ENCODE peak calls at places on chromosomes 2 and 18, in nine cellular contexts. One of them, this sample, is unnamed.

GRCh38 chr2:64273524-64274398 is 129.5 kb upstream of the PELI1 start:
- DNase-seq in activated T-cell treated with anti-CD3 and anti-CD28 coated beads for 1 hour: no peak
- DNase-seq in activated T-helper 1 cell treated with anti-CD3 and anti-CD28 coated beads, Interleukin-12 subunit alpha, Interleukin-12 subunit beta, Interleukin-2, Interleukin-4 antibody, amounts not matched to agents 30 ng/mL and 10 ng/mL and 1 ng/mL, durations not matched to agents 14 hours and 24 hours and 36 hours: no peak
- DNase-seq in MV-4-11: peak; percentile 80
- DNase-seq in HCEC 1CT: peak; percentile 90
- DNase-seq in anterior cingulate cortex: no peak
- DNase-seq in testis: peak; percentile 59
- DNase-seq in neuronal stem cell: no peak
- DNase-seq in stimulated activated naive CD8-positive, alpha-beta T cell treated with anti-CD3 and anti-CD28 coated beads, Interleukin-15, Interleukin-2, amounts not matched to agents 100 U/mL and 50 U/mL, for 24 hours: no peak
- DNase-seq in this sample: peak; percentile 92

GRCh38 chr18:5584751-5585417 is 41.1 kb upstream of the EPB41L3 start:
- DNase-seq in activated T-cell treated with anti-CD3 and anti-CD28 coated beads for 1 hour: no peak
- DNase-seq in activated T-helper 1 cell treated with anti-CD3 and anti-CD28 coated beads, Interleukin-12 subunit alpha, Interleukin-12 subunit beta, Interleukin-2, Interleukin-4 antibody, amounts not matched to agents 30 ng/mL and 10 ng/mL and 1 ng/mL, durations not matched to agents 14 hours and 24 hours and 36 hours: no peak
- DNase-seq in MV-4-11: no peak
- DNase-seq in HCEC 1CT: no peak
- DNase-seq in anterior cingulate cortex: no peak
- DNase-seq in testis: no peak
- DNase-seq in neuronal stem cell: no peak
- DNase-seq in stimulated activated naive CD8-positive, alpha-beta T cell treated with anti-CD3 and anti-CD28 coated beads, Interleukin-15, Interleukin-2, amounts not matched to agents 100 U/mL and 50 U/mL, for 24 hours: no peak
- DNase-seq in this sample: no peak

GRCh38 chr2:236550701-236551465 is 18.7 kb upstream of the ACKR3 start:
- DNase-seq in activated T-cell treated with anti-CD3 and anti-CD28 coated beads for 1 hour: no peak
- DNase-seq in activated T-helper 1 cell treated with anti-CD3 and anti-CD28 coated beads, Interleukin-12 subunit alpha, Interleukin-12 subunit beta, Interleukin-2, Interleukin-4 antibody, amounts not matched to agents 30 ng/mL and 10 ng/mL and 1 ng/mL, durations not matched to agents 14 hours and 24 hours and 36 hours: no peak
- DNase-seq in MV-4-11: no peak
- DNase-seq in HCEC 1CT: no peak
- DNase-seq in anterior cingulate cortex: no peak
- DNase-seq in testis: no peak
- DNase-seq in neuronal stem cell: no peak
- DNase-seq in stimulated activated naive CD8-positive, alpha-beta T cell treated with anti-CD3 and anti-CD28 coated beads, Interleukin-15, Interleukin-2, amounts not matched to agents 100 U/mL and 50 U/mL, for 24 hours: peak; percentile 24
- DNase-seq in this sample: no peak

GRCh38 chr2:171320208-171320621 is 113.6 kb downstream of the METTL8 start:
- DNase-seq in activated T-cell treated with anti-CD3 and anti-CD28 coated beads for 1 hour: no peak
- DNase-seq in activated T-helper 1 cell treated with anti-CD3 and anti-CD28 coated beads, Interleukin-12 subunit alpha, Interleukin-12 subunit beta, Interleukin-2, Interleukin-4 antibody, amounts not matched to agents 30 ng/mL and 10 ng/mL and 1 ng/mL, durations not matched to agents 14 hours and 24 hours and 36 hours: no peak
- DNase-seq in MV-4-11: no peak
- DNase-seq in HCEC 1CT: no peak
- DNase-seq in anterior cingulate cortex: no peak
- DNase-seq in testis: no peak
- DNase-seq in neuronal stem cell: no peak
- DNase-seq in stimulated activated naive CD8-positive, alpha-beta T cell treated with anti-CD3 and anti-CD28 coated beads, Interleukin-15, Interleukin-2, amounts not matched to agents 100 U/mL and 50 U/mL, for 24 hours: no peak
- DNase-seq in this sample: no peak

GRCh38 chr18:31492671-31493070 is 5.3 kb upstream of the DSG2 start:
- DNase-seq in activated T-cell treated with anti-CD3 and anti-CD28 coated beads for 1 hour: no peak
- DNase-seq in activated T-helper 1 cell treated with anti-CD3 and anti-CD28 coated beads, Interleukin-12 subunit alpha, Interleukin-12 subunit beta, Interleukin-2, Interleukin-4 antibody, amounts not matched to agents 30 ng/mL and 10 ng/mL and 1 ng/mL, durations not matched to agents 14 hours and 24 hours and 36 hours: no peak
- DNase-seq in MV-4-11: no peak
- DNase-seq in HCEC 1CT: no peak
- DNase-seq in anterior cingulate cortex: no peak
- DNase-seq in testis: no peak
- DNase-seq in neuronal stem cell: no peak
- DNase-seq in stimulated activated naive CD8-positive, alpha-beta T cell treated with anti-CD3 and anti-CD28 coated beads, Interleukin-15, Interleukin-2, amounts not matched to agents 100 U/mL and 50 U/mL, for 24 hours: no peak
- DNase-seq in this sample: no peak

GRCh38 chr2:156903335-156903734 is 354.2 kb upstream of the GALNT5 start:
- DNase-seq in activated T-cell treated with anti-CD3 and anti-CD28 coated beads for 1 hour: no peak
- DNase-seq in activated T-helper 1 cell treated with anti-CD3 and anti-CD28 coated beads, Interleukin-12 subunit alpha, Interleukin-12 subunit beta, Interleukin-2, Interleukin-4 antibody, amounts not matched to agents 30 ng/mL and 10 ng/mL and 1 ng/mL, durations not matched to agents 14 hours and 24 hours and 36 hours: no peak
- DNase-seq in MV-4-11: no peak
- DNase-seq in HCEC 1CT: peak; percentile 5
- DNase-seq in anterior cingulate cortex: no peak
- DNase-seq in testis: no peak
- DNase-seq in neuronal stem cell: no peak
- DNase-seq in stimulated activated naive CD8-positive, alpha-beta T cell treated with anti-CD3 and anti-CD28 coated beads, Interleukin-15, Interleukin-2, amounts not matched to agents 100 U/mL and 50 U/mL, for 24 hours: no peak
- DNase-seq in this sample: no peak

GRCh38 chr18:10304853-10305252 is 149.6 kb upstream of the APCDD1 start:
- DNase-seq in activated T-cell treated with anti-CD3 and anti-CD28 coated beads for 1 hour: no peak
- DNase-seq in activated T-helper 1 cell treated with anti-CD3 and anti-CD28 coated beads, Interleukin-12 subunit alpha, Interleukin-12 subunit beta, Interleukin-2, Interleukin-4 antibody, amounts not matched to agents 30 ng/mL and 10 ng/mL and 1 ng/mL, durations not matched to agents 14 hours and 24 hours and 36 hours: no peak
- DNase-seq in MV-4-11: peak; percentile 87
- DNase-seq in HCEC 1CT: peak; percentile 76
- DNase-seq in anterior cingulate cortex: no peak
- DNase-seq in testis: no peak
- DNase-seq in neuronal stem cell: no peak
- DNase-seq in stimulated activated naive CD8-positive, alpha-beta T cell treated with anti-CD3 and anti-CD28 coated beads, Interleukin-15, Interleukin-2, amounts not matched to agents 100 U/mL and 50 U/mL, for 24 hours: no peak
- DNase-seq in this sample: no peak

GRCh38 chr2:70123051-70123828 is 36.0 kb downstream of the PCBP1 start:
- DNase-seq in activated T-cell treated with anti-CD3 and anti-CD28 coated beads for 1 hour: no peak
- DNase-seq in activated T-helper 1 cell treated with anti-CD3 and anti-CD28 coated beads, Interleukin-12 subunit alpha, Interleukin-12 subunit beta, Interleukin-2, Interleukin-4 antibody, amounts not matched to agents 30 ng/mL and 10 ng/mL and 1 ng/mL, durations not matched to agents 14 hours and 24 hours and 36 hours: no peak
- DNase-seq in MV-4-11: no peak
- DNase-seq in HCEC 1CT: peak; percentile 38
- DNase-seq in anterior cingulate cortex: no peak
- DNase-seq in testis: peak; percentile 77
- DNase-seq in neuronal stem cell: peak; percentile 64
- DNase-seq in stimulated activated naive CD8-positive, alpha-beta T cell treated with anti-CD3 and anti-CD28 coated beads, Interleukin-15, Interleukin-2, amounts not matched to agents 100 U/mL and 50 U/mL, for 24 hours: no peak
- DNase-seq in this sample: peak; percentile 94

GRCh38 chr2:200034816-200035215 is 79.4 kb downstream of the MAIP1 start:
- DNase-seq in activated T-cell treated with anti-CD3 and anti-CD28 coated beads for 1 hour: no peak
- DNase-seq in activated T-helper 1 cell treated with anti-CD3 and anti-CD28 coated beads, Interleukin-12 subunit alpha, Interleukin-12 subunit beta, Interleukin-2, Interleukin-4 antibody, amounts not matched to agents 30 ng/mL and 10 ng/mL and 1 ng/mL, durations not matched to agents 14 hours and 24 hours and 36 hours: no peak
- DNase-seq in MV-4-11: no peak
- DNase-seq in HCEC 1CT: no peak
- DNase-seq in anterior cingulate cortex: no peak
- DNase-seq in testis: no peak
- DNase-seq in neuronal stem cell: no peak
- DNase-seq in stimulated activated naive CD8-positive, alpha-beta T cell treated with anti-CD3 and anti-CD28 coated beads, Interleukin-15, Interleukin-2, amounts not matched to agents 100 U/mL and 50 U/mL, for 24 hours: no peak
- DNase-seq in this sample: no peak

GRCh38 chr18:33579147-33579867 is 1.3 kb downstream of the ASXL3 start:
- DNase-seq in activated T-cell treated with anti-CD3 and anti-CD28 coated beads for 1 hour: no peak
- DNase-seq in activated T-helper 1 cell treated with anti-CD3 and anti-CD28 coated beads, Interleukin-12 subunit alpha, Interleukin-12 subunit beta, Interleukin-2, Interleukin-4 antibody, amounts not matched to agents 30 ng/mL and 10 ng/mL and 1 ng/mL, durations not matched to agents 14 hours and 24 hours and 36 hours: no peak
- DNase-seq in MV-4-11: no peak
- DNase-seq in HCEC 1CT: no peak
- DNase-seq in anterior cingulate cortex: no peak
- DNase-seq in testis: no peak
- DNase-seq in neuronal stem cell: peak; percentile 27
- DNase-seq in stimulated activated naive CD8-positive, alpha-beta T cell treated with anti-CD3 and anti-CD28 coated beads, Interleukin-15, Interleukin-2, amounts not matched to agents 100 U/mL and 50 U/mL, for 24 hours: no peak
- DNase-seq in this sample: no peak

GRCh38 chr2:70984576-70985282 is 6.3 kb downstream of the ANKRD53 start:
- DNase-seq in activated T-cell treated with anti-CD3 and anti-CD28 coated beads for 1 hour: peak; percentile 77
- DNase-seq in activated T-helper 1 cell treated with anti-CD3 and anti-CD28 coated beads, Interleukin-12 subunit alpha, Interleukin-12 subunit beta, Interleukin-2, Interleukin-4 antibody, amounts not matched to agents 30 ng/mL and 10 ng/mL and 1 ng/mL, durations not matched to agents 14 hours and 24 hours and 36 hours: peak; percentile 73
- DNase-seq in MV-4-11: peak; percentile 38
- DNase-seq in HCEC 1CT: peak; percentile 5
- DNase-seq in anterior cingulate cortex: no peak
- DNase-seq in testis: peak; percentile 42
- DNase-seq in neuronal stem cell: no peak
- DNase-seq in stimulated activated naive CD8-positive, alpha-beta T cell treated with anti-CD3 and anti-CD28 coated beads, Interleukin-15, Interleukin-2, amounts not matched to agents 100 U/mL and 50 U/mL, for 24 hours: peak; percentile 88
- DNase-seq in this sample: peak; percentile 76

GRCh38 chr2:28544405-28544914 is 48.6 kb downstream of the PLB1 start:
- DNase-seq in activated T-cell treated with anti-CD3 and anti-CD28 coated beads for 1 hour: no peak
- DNase-seq in activated T-helper 1 cell treated with anti-CD3 and anti-CD28 coated beads, Interleukin-12 subunit alpha, Interleukin-12 subunit beta, Interleukin-2, Interleukin-4 antibody, amounts not matched to agents 30 ng/mL and 10 ng/mL and 1 ng/mL, durations not matched to agents 14 hours and 24 hours and 36 hours: no peak
- DNase-seq in MV-4-11: no peak
- DNase-seq in HCEC 1CT: no peak
- DNase-seq in anterior cingulate cortex: no peak
- DNase-seq in testis: peak; percentile 54
- DNase-seq in neuronal stem cell: peak; percentile 85
- DNase-seq in stimulated activated naive CD8-positive, alpha-beta T cell treated with anti-CD3 and anti-CD28 coated beads, Interleukin-15, Interleukin-2, amounts not matched to agents 100 U/mL and 50 U/mL, for 24 hours: no peak
- DNase-seq in this sample: peak; percentile 96

GRCh38 chr18:22915337-22915736 is 17.8 kb upstream of the RBBP8 start:
- DNase-seq in activated T-cell treated with anti-CD3 and anti-CD28 coated beads for 1 hour: no peak
- DNase-seq in activated T-helper 1 cell treated with anti-CD3 and anti-CD28 coated beads, Interleukin-12 subunit alpha, Interleukin-12 subunit beta, Interleukin-2, Interleukin-4 antibody, amounts not matched to agents 30 ng/mL and 10 ng/mL and 1 ng/mL, durations not matched to agents 14 hours and 24 hours and 36 hours: no peak
- DNase-seq in MV-4-11: no peak
- DNase-seq in HCEC 1CT: no peak
- DNase-seq in anterior cingulate cortex: no peak
- DNase-seq in testis: no peak
- DNase-seq in neuronal stem cell: no peak
- DNase-seq in stimulated activated naive CD8-positive, alpha-beta T cell treated with anti-CD3 and anti-CD28 coated beads, Interleukin-15, Interleukin-2, amounts not matched to agents 100 U/mL and 50 U/mL, for 24 hours: no peak
- DNase-seq in this sample: no peak

GRCh38 chr18:69978743-69979715 is 31.4 kb upstream of the CD226 start:
- DNase-seq in activated T-cell treated with anti-CD3 and anti-CD28 coated beads for 1 hour: no peak
- DNase-seq in activated T-helper 1 cell treated with anti-CD3 and anti-CD28 coated beads, Interleukin-12 subunit alpha, Interleukin-12 subunit beta, Interleukin-2, Interleukin-4 antibody, amounts not matched to agents 30 ng/mL and 10 ng/mL and 1 ng/mL, durations not matched to agents 14 hours and 24 hours and 36 hours: no peak
- DNase-seq in MV-4-11: peak; percentile 71
- DNase-seq in HCEC 1CT: no peak
- DNase-seq in anterior cingulate cortex: no peak
- DNase-seq in testis: no peak
- DNase-seq in neuronal stem cell: no peak
- DNase-seq in stimulated activated naive CD8-positive, alpha-beta T cell treated with anti-CD3 and anti-CD28 coated beads, Interleukin-15, Interleukin-2, amounts not matched to agents 100 U/mL and 50 U/mL, for 24 hours: no peak
- DNase-seq in this sample: no peak

GRCh38 chr2:239721991-239722759 is 303.0 kb downstream of the NDUFA10 start:
- DNase-seq in activated T-cell treated with anti-CD3 and anti-CD28 coated beads for 1 hour: no peak
- DNase-seq in activated T-helper 1 cell treated with anti-CD3 and anti-CD28 coated beads, Interleukin-12 subunit alpha, Interleukin-12 subunit beta, Interleukin-2, Interleukin-4 antibody, amounts not matched to agents 30 ng/mL and 10 ng/mL and 1 ng/mL, durations not matched to agents 14 hours and 24 hours and 36 hours: no peak
- DNase-seq in MV-4-11: no peak
- DNase-seq in HCEC 1CT: no peak
- DNase-seq in anterior cingulate cortex: no peak
- DNase-seq in testis: no peak
- DNase-seq in neuronal stem cell: no peak
- DNase-seq in stimulated activated naive CD8-positive, alpha-beta T cell treated with anti-CD3 and anti-CD28 coated beads, Interleukin-15, Interleukin-2, amounts not matched to agents 100 U/mL and 50 U/mL, for 24 hours: no peak
- DNase-seq in this sample: peak; percentile 46

GRCh38 chr18:74990563-74991081 is 218.3 kb downstream of the PTGR3 start:
- DNase-seq in activated T-cell treated with anti-CD3 and anti-CD28 coated beads for 1 hour: no peak
- DNase-seq in activated T-helper 1 cell treated with anti-CD3 and anti-CD28 coated beads, Interleukin-12 subunit alpha, Interleukin-12 subunit beta, Interleukin-2, Interleukin-4 antibody, amounts not matched to agents 30 ng/mL and 10 ng/mL and 1 ng/mL, durations not matched to agents 14 hours and 24 hours and 36 hours: no peak
- DNase-seq in MV-4-11: peak; percentile 81
- DNase-seq in HCEC 1CT: no peak
- DNase-seq in anterior cingulate cortex: no peak
- DNase-seq in testis: no peak
- DNase-seq in neuronal stem cell: no peak
- DNase-seq in stimulated activated naive CD8-positive, alpha-beta T cell treated with anti-CD3 and anti-CD28 coated beads, Interleukin-15, Interleukin-2, amounts not matched to agents 100 U/mL and 50 U/mL, for 24 hours: no peak
- DNase-seq in this sample: no peak

GRCh38 chr18:79867666-79868065 is 69.9 kb downstream of the KCNG2 start:
- DNase-seq in activated T-cell treated with anti-CD3 and anti-CD28 coated beads for 1 hour: no peak
- DNase-seq in activated T-helper 1 cell treated with anti-CD3 and anti-CD28 coated beads, Interleukin-12 subunit alpha, Interleukin-12 subunit beta, Interleukin-2, Interleukin-4 antibody, amounts not matched to agents 30 ng/mL and 10 ng/mL and 1 ng/mL, durations not matched to agents 14 hours and 24 hours and 36 hours: no peak
- DNase-seq in MV-4-11: no peak
- DNase-seq in HCEC 1CT: no peak
- DNase-seq in anterior cingulate cortex: no peak
- DNase-seq in testis: peak; percentile 11
- DNase-seq in neuronal stem cell: no peak
- DNase-seq in stimulated activated naive CD8-positive, alpha-beta T cell treated with anti-CD3 and anti-CD28 coated beads, Interleukin-15, Interleukin-2, amounts not matched to agents 100 U/mL and 50 U/mL, for 24 hours: no peak
- DNase-seq in this sample: peak; percentile 43

GRCh38 chr2:72694715-72695496 is 130.9 kb downstream of the EXOC6B start:
- DNase-seq in activated T-cell treated with anti-CD3 and anti-CD28 coated beads for 1 hour: no peak
- DNase-seq in activated T-helper 1 cell treated with anti-CD3 and anti-CD28 coated beads, Interleukin-12 subunit alpha, Interleukin-12 subunit beta, Interleukin-2, Interleukin-4 antibody, amounts not matched to agents 30 ng/mL and 10 ng/mL and 1 ng/mL, durations not matched to agents 14 hours and 24 hours and 36 hours: no peak
- DNase-seq in MV-4-11: no peak
- DNase-seq in HCEC 1CT: peak; percentile 17
- DNase-seq in anterior cingulate cortex: no peak
- DNase-seq in testis: peak; percentile 30
- DNase-seq in neuronal stem cell: no peak
- DNase-seq in stimulated activated naive CD8-positive, alpha-beta T cell treated with anti-CD3 and anti-CD28 coated beads, Interleukin-15, Interleukin-2, amounts not matched to agents 100 U/mL and 50 U/mL, for 24 hours: no peak
- DNase-seq in this sample: peak; percentile 57

GRCh38 chr2:223217373-223217772 is 165.4 kb downstream of the KCNE4 start:
- DNase-seq in activated T-cell treated with anti-CD3 and anti-CD28 coated beads for 1 hour: no peak
- DNase-seq in activated T-helper 1 cell treated with anti-CD3 and anti-CD28 coated beads, Interleukin-12 subunit alpha, Interleukin-12 subunit beta, Interleukin-2, Interleukin-4 antibody, amounts not matched to agents 30 ng/mL and 10 ng/mL and 1 ng/mL, durations not matched to agents 14 hours and 24 hours and 36 hours: no peak
- DNase-seq in MV-4-11: no peak
- DNase-seq in HCEC 1CT: no peak
- DNase-seq in anterior cingulate cortex: no peak
- DNase-seq in testis: no peak
- DNase-seq in neuronal stem cell: no peak
- DNase-seq in stimulated activated naive CD8-positive, alpha-beta T cell treated with anti-CD3 and anti-CD28 coated beads, Interleukin-15, Interleukin-2, amounts not matched to agents 100 U/mL and 50 U/mL, for 24 hours: no peak
- DNase-seq in this sample: no peak

GRCh38 chr2:280655-281110 is 7.2 kb downstream of the ALKAL2 start:
- DNase-seq in activated T-cell treated with anti-CD3 and anti-CD28 coated beads for 1 hour: no peak
- DNase-seq in activated T-helper 1 cell treated with anti-CD3 and anti-CD28 coated beads, Interleukin-12 subunit alpha, Interleukin-12 subunit beta, Interleukin-2, Interleukin-4 antibody, amounts not matched to agents 30 ng/mL and 10 ng/mL and 1 ng/mL, durations not matched to agents 14 hours and 24 hours and 36 hours: no peak
- DNase-seq in MV-4-11: no peak
- DNase-seq in HCEC 1CT: no peak
- DNase-seq in anterior cingulate cortex: no peak
- DNase-seq in testis: no peak
- DNase-seq in neuronal stem cell: no peak
- DNase-seq in stimulated activated naive CD8-positive, alpha-beta T cell treated with anti-CD3 and anti-CD28 coated beads, Interleukin-15, Interleukin-2, amounts not matched to agents 100 U/mL and 50 U/mL, for 24 hours: no peak
- DNase-seq in this sample: no peak

GRCh38 chr2:164992818-164993217 is 37.5 kb upstream of the SLC38A11 start:
- DNase-seq in activated T-cell treated with anti-CD3 and anti-CD28 coated beads for 1 hour: peak; percentile 17
- DNase-seq in activated T-helper 1 cell treated with anti-CD3 and anti-CD28 coated beads, Interleukin-12 subunit alpha, Interleukin-12 subunit beta, Interleukin-2, Interleukin-4 antibody, amounts not matched to agents 30 ng/mL and 10 ng/mL and 1 ng/mL, durations not matched to agents 14 hours and 24 hours and 36 hours: peak; percentile 33
- DNase-seq in MV-4-11: peak; percentile 57
- DNase-seq in HCEC 1CT: peak; percentile 82
- DNase-seq in anterior cingulate cortex: no peak
- DNase-seq in testis: peak; percentile 69
- DNase-seq in neuronal stem cell: peak; percentile 65
- DNase-seq in stimulated activated naive CD8-positive, alpha-beta T cell treated with anti-CD3 and anti-CD28 coated beads, Interleukin-15, Interleukin-2, amounts not matched to agents 100 U/mL and 50 U/mL, for 24 hours: peak; percentile 42
- DNase-seq in this sample: no peak

GRCh38 chr2:120425014-120425413 is 79.1 kb downstream of the INHBB start:
- DNase-seq in activated T-cell treated with anti-CD3 and anti-CD28 coated beads for 1 hour: no peak
- DNase-seq in activated T-helper 1 cell treated with anti-CD3 and anti-CD28 coated beads, Interleukin-12 subunit alpha, Interleukin-12 subunit beta, Interleukin-2, Interleukin-4 antibody, amounts not matched to agents 30 ng/mL and 10 ng/mL and 1 ng/mL, durations not matched to agents 14 hours and 24 hours and 36 hours: no peak
- DNase-seq in MV-4-11: no peak
- DNase-seq in HCEC 1CT: no peak
- DNase-seq in anterior cingulate cortex: no peak
- DNase-seq in testis: no peak
- DNase-seq in neuronal stem cell: no peak
- DNase-seq in stimulated activated naive CD8-positive, alpha-beta T cell treated with anti-CD3 and anti-CD28 coated beads, Interleukin-15, Interleukin-2, amounts not matched to agents 100 U/mL and 50 U/mL, for 24 hours: no peak
- DNase-seq in this sample: peak; percentile 37

GRCh38 chr2:41919135-41919534 is 128.7 kb upstream of the PKDCC start:
- DNase-seq in activated T-cell treated with anti-CD3 and anti-CD28 coated beads for 1 hour: no peak
- DNase-seq in activated T-helper 1 cell treated with anti-CD3 and anti-CD28 coated beads, Interleukin-12 subunit alpha, Interleukin-12 subunit beta, Interleukin-2, Interleukin-4 antibody, amounts not matched to agents 30 ng/mL and 10 ng/mL and 1 ng/mL, durations not matched to agents 14 hours and 24 hours and 36 hours: no peak
- DNase-seq in MV-4-11: no peak
- DNase-seq in HCEC 1CT: no peak
- DNase-seq in anterior cingulate cortex: no peak
- DNase-seq in testis: no peak
- DNase-seq in neuronal stem cell: no peak
- DNase-seq in stimulated activated naive CD8-positive, alpha-beta T cell treated with anti-CD3 and anti-CD28 coated beads, Interleukin-15, Interleukin-2, amounts not matched to agents 100 U/mL and 50 U/mL, for 24 hours: no peak
- DNase-seq in this sample: no peak

GRCh38 chr2:56456791-56457190 is 273.0 kb downstream of the CCDC85A start:
- DNase-seq in activated T-cell treated with anti-CD3 and anti-CD28 coated beads for 1 hour: no peak
- DNase-seq in activated T-helper 1 cell treated with anti-CD3 and anti-CD28 coated beads, Interleukin-12 subunit alpha, Interleukin-12 subunit beta, Interleukin-2, Interleukin-4 antibody, amounts not matched to agents 30 ng/mL and 10 ng/mL and 1 ng/mL, durations not matched to agents 14 hours and 24 hours and 36 hours: no peak
- DNase-seq in MV-4-11: no peak
- DNase-seq in HCEC 1CT: no peak
- DNase-seq in anterior cingulate cortex: no peak
- DNase-seq in testis: no peak
- DNase-seq in neuronal stem cell: no peak
- DNase-seq in stimulated activated naive CD8-positive, alpha-beta T cell treated with anti-CD3 and anti-CD28 coated beads, Interleukin-15, Interleukin-2, amounts not matched to agents 100 U/mL and 50 U/mL, for 24 hours: no peak
- DNase-seq in this sample: no peak

GRCh38 chr18:64893349-64893748 is 744.5 kb upstream of the LINC00305 start:
- DNase-seq in activated T-cell treated with anti-CD3 and anti-CD28 coated beads for 1 hour: no peak
- DNase-seq in activated T-helper 1 cell treated with anti-CD3 and anti-CD28 coated beads, Interleukin-12 subunit alpha, Interleukin-12 subunit beta, Interleukin-2, Interleukin-4 antibody, amounts not matched to agents 30 ng/mL and 10 ng/mL and 1 ng/mL, durations not matched to agents 14 hours and 24 hours and 36 hours: no peak
- DNase-seq in MV-4-11: no peak
- DNase-seq in HCEC 1CT: no peak
- DNase-seq in anterior cingulate cortex: no peak
- DNase-seq in testis: no peak
- DNase-seq in neuronal stem cell: no peak
- DNase-seq in stimulated activated naive CD8-positive, alpha-beta T cell treated with anti-CD3 and anti-CD28 coated beads, Interleukin-15, Interleukin-2, amounts not matched to agents 100 U/mL and 50 U/mL, for 24 hours: no peak
- DNase-seq in this sample: no peak

GRCh38 chr2:140643761-140644187 is 1487.0 kb downstream of the LRP1B start:
- DNase-seq in activated T-cell treated with anti-CD3 and anti-CD28 coated beads for 1 hour: no peak
- DNase-seq in activated T-helper 1 cell treated with anti-CD3 and anti-CD28 coated beads, Interleukin-12 subunit alpha, Interleukin-12 subunit beta, Interleukin-2, Interleukin-4 antibody, amounts not matched to agents 30 ng/mL and 10 ng/mL and 1 ng/mL, durations not matched to agents 14 hours and 24 hours and 36 hours: no peak
- DNase-seq in MV-4-11: no peak
- DNase-seq in HCEC 1CT: peak; percentile 70
- DNase-seq in anterior cingulate cortex: no peak
- DNase-seq in testis: no peak
- DNase-seq in neuronal stem cell: no peak
- DNase-seq in stimulated activated naive CD8-positive, alpha-beta T cell treated with anti-CD3 and anti-CD28 coated beads, Interleukin-15, Interleukin-2, amounts not matched to agents 100 U/mL and 50 U/mL, for 24 hours: no peak
- DNase-seq in this sample: no peak

GRCh38 chr18:29164993-29165599 is 988.2 kb upstream of the CDH2 start:
- DNase-seq in activated T-cell treated with anti-CD3 and anti-CD28 coated beads for 1 hour: no peak
- DNase-seq in activated T-helper 1 cell treated with anti-CD3 and anti-CD28 coated beads, Interleukin-12 subunit alpha, Interleukin-12 subunit beta, Interleukin-2, Interleukin-4 antibody, amounts not matched to agents 30 ng/mL and 10 ng/mL and 1 ng/mL, durations not matched to agents 14 hours and 24 hours and 36 hours: no peak
- DNase-seq in MV-4-11: no peak
- DNase-seq in HCEC 1CT: peak; percentile 97
- DNase-seq in anterior cingulate cortex: no peak
- DNase-seq in testis: no peak
- DNase-seq in neuronal stem cell: no peak
- DNase-seq in stimulated activated naive CD8-positive, alpha-beta T cell treated with anti-CD3 and anti-CD28 coated beads, Interleukin-15, Interleukin-2, amounts not matched to agents 100 U/mL and 50 U/mL, for 24 hours: no peak
- DNase-seq in this sample: no peak

GRCh38 chr2:70461414-70461813 is 92.2 kb downstream of the TGFA start:
- DNase-seq in activated T-cell treated with anti-CD3 and anti-CD28 coated beads for 1 hour: no peak
- DNase-seq in activated T-helper 1 cell treated with anti-CD3 and anti-CD28 coated beads, Interleukin-12 subunit alpha, Interleukin-12 subunit beta, Interleukin-2, Interleukin-4 antibody, amounts not matched to agents 30 ng/mL and 10 ng/mL and 1 ng/mL, durations not matched to agents 14 hours and 24 hours and 36 hours: no peak
- DNase-seq in MV-4-11: no peak
- DNase-seq in HCEC 1CT: no peak
- DNase-seq in anterior cingulate cortex: no peak
- DNase-seq in testis: no peak
- DNase-seq in neuronal stem cell: no peak
- DNase-seq in stimulated activated naive CD8-positive, alpha-beta T cell treated with anti-CD3 and anti-CD28 coated beads, Interleukin-15, Interleukin-2, amounts not matched to agents 100 U/mL and 50 U/mL, for 24 hours: no peak
- DNase-seq in this sample: peak; percentile 71

GRCh38 chr2:158761626-158762025 is 33.5 kb upstream of the DAPL1 start:
- DNase-seq in activated T-cell treated with anti-CD3 and anti-CD28 coated beads for 1 hour: no peak
- DNase-seq in activated T-helper 1 cell treated with anti-CD3 and anti-CD28 coated beads, Interleukin-12 subunit alpha, Interleukin-12 subunit beta, Interleukin-2, Interleukin-4 antibody, amounts not matched to agents 30 ng/mL and 10 ng/mL and 1 ng/mL, durations not matched to agents 14 hours and 24 hours and 36 hours: no peak
- DNase-seq in MV-4-11: peak; percentile 56
- DNase-seq in HCEC 1CT: peak; percentile 59
- DNase-seq in anterior cingulate cortex: no peak
- DNase-seq in testis: no peak
- DNase-seq in neuronal stem cell: no peak
- DNase-seq in stimulated activated naive CD8-positive, alpha-beta T cell treated with anti-CD3 and anti-CD28 coated beads, Interleukin-15, Interleukin-2, amounts not matched to agents 100 U/mL and 50 U/mL, for 24 hours: no peak
- DNase-seq in this sample: peak; percentile 71

GRCh38 chr18:24762417-24762816 is 302.0 kb downstream of the HRH4 start:
- DNase-seq in activated T-cell treated with anti-CD3 and anti-CD28 coated beads for 1 hour: no peak
- DNase-seq in activated T-helper 1 cell treated with anti-CD3 and anti-CD28 coated beads, Interleukin-12 subunit alpha, Interleukin-12 subunit beta, Interleukin-2, Interleukin-4 antibody, amounts not matched to agents 30 ng/mL and 10 ng/mL and 1 ng/mL, durations not matched to agents 14 hours and 24 hours and 36 hours: no peak
- DNase-seq in MV-4-11: no peak
- DNase-seq in HCEC 1CT: no peak
- DNase-seq in anterior cingulate cortex: no peak
- DNase-seq in testis: no peak
- DNase-seq in neuronal stem cell: no peak
- DNase-seq in stimulated activated naive CD8-positive, alpha-beta T cell treated with anti-CD3 and anti-CD28 coated beads, Interleukin-15, Interleukin-2, amounts not matched to agents 100 U/mL and 50 U/mL, for 24 hours: no peak
- DNase-seq in this sample: no peak